ENCODE peak calls at places on chromosomes 5 and 9, in nine cellular contexts. Y, L, Z, M, D, X, R, V and W are unnamed samples.
A peak's percentile ranks its signal among the peaks of the same experiment; 100 is the strongest.

GRCh38 chr5:57725628-57726504 is 243.3 kb upstream of the ACTBL2 start:
- DNase-seq in Y (no peak), L (no peak), Z (no peak), M (no peak), D (no peak), X (no peak), R (peak; percentile 22), V (peak; percentile 23), W (no peak)

GRCh38 chr5:17365756-17366155 is 132.3 kb upstream of the TAF11L2 start:
- DNase-seq in Y (no peak), L (no peak), Z (no peak), M (no peak), D (peak; percentile 66), X (no peak), R (no peak), V (peak; percentile 48), W (no peak)

GRCh38 chr9:91833096-91833877 is 116.7 kb downstream of the ROR2 start:
- DNase-seq in Y (no peak), L (no peak), Z (no peak), M (no peak), D (no peak), X (no peak), R (no peak), V (no peak), W (no peak)

GRCh38 chr5:17219006-17219422 is 1.6 kb downstream of the BASP1 start:
- DNase-seq in Y (no peak), L (peak; percentile 63), Z (peak; percentile 48), M (no peak), D (no peak), X (no peak), R (no peak), V (peak; percentile 9), W (no peak)

GRCh38 chr5:119521232-119521631 is 68.9 kb downstream of the HSD17B4 start:
- DNase-seq in Y (no peak), L (no peak), Z (no peak), M (no peak), D (no peak), X (no peak), R (no peak), V (no peak), W (no peak)

GRCh38 chr9:111427186-111427585 is 57.0 kb downstream of the ECPAS start:
- DNase-seq in Y (peak; percentile 77), L (no peak), Z (peak; percentile 10), M (no peak), D (peak; percentile 59), X (no peak), R (peak; percentile 11), V (peak; percentile 32), W (no peak)

GRCh38 chr9:130352586-130353285 is 87.2 kb downstream of the HMCN2 start:
- DNase-seq in Y (no peak), L (no peak), Z (no peak), M (no peak), D (no peak), X (peak; percentile 38), R (no peak), V (no peak), W (no peak)

GRCh38 chr5:136275601-136276000 is 82.6 kb upstream of the SMIM32 start:
- DNase-seq in Y (no peak), L (no peak), Z (no peak), M (no peak), D (no peak), X (no peak), R (no peak), V (no peak), W (no peak)

GRCh38 chr9:89664896-89665329 is 60.1 kb downstream of the GADD45G start:
- DNase-seq in Y (no peak), L (peak; percentile 89), Z (no peak), M (peak; percentile 90), D (no peak), X (no peak), R (no peak), V (no peak), W (no peak)

GRCh38 chr5:544675-545330 is 20.6 kb upstream of the SLC9A3 start:
- DNase-seq in Y (no peak), L (peak; percentile 57), Z (no peak), M (no peak), D (no peak), X (no peak), R (no peak), V (no peak), W (no peak)

GRCh38 chr9:123942542-123942941 is 12.6 kb upstream of the DENND1A start:
- DNase-seq in Y (no peak), L (no peak), Z (no peak), M (no peak), D (no peak), X (no peak), R (no peak), V (no peak), W (no peak)

GRCh38 chr5:100758306-100758705 is 144.8 kb downstream of the ST8SIA4 start:
- DNase-seq in Y (no peak), L (no peak), Z (no peak), M (no peak), D (no peak), X (no peak), R (no peak), V (no peak), W (no peak)

GRCh38 chr5:36740259-36740898 is 134.0 kb downstream of the SLC1A3 start:
- DNase-seq in Y (no peak), L (no peak), Z (no peak), M (no peak), D (peak; percentile 53), X (no peak), R (no peak), V (no peak), W (no peak)

GRCh38 chr5:3006961-3007551 is 255.6 kb upstream of the IRX2 start:
- DNase-seq in Y (no peak), L (peak; percentile 30), Z (no peak), M (no peak), D (no peak), X (no peak), R (no peak), V (no peak), W (no peak)

GRCh38 chr9:113508111-113508749 is 44.7 kb downstream of the RGS3 start:
- DNase-seq in Y (peak; percentile 16), L (no peak), Z (no peak), M (no peak), D (no peak), X (no peak), R (peak; percentile 49), V (no peak), W (no peak)

GRCh38 chr5:150515446-150515845 is 7.5 kb downstream of the NDST1 start:
- DNase-seq in Y (peak; percentile 95), L (no peak), Z (no peak), M (no peak), D (peak; percentile 80), X (no peak), R (no peak), V (peak; percentile 74), W (no peak)

GRCh38 chr5:173627271-173627670 is 10.8 kb upstream of the BOD1 start:
- DNase-seq in Y (no peak), L (no peak), Z (no peak), M (no peak), D (no peak), X (no peak), R (no peak), V (no peak), W (no peak)

GRCh38 chr5:149605998-149606721 is 24.9 kb downstream of the ARHGEF37 start:
- DNase-seq in Y (peak; percentile 90), L (no peak), Z (peak; percentile 92), M (no peak), D (peak; percentile 83), X (peak; percentile 88), R (peak; percentile 27), V (peak; percentile 72), W (no peak)

GRCh38 chr9:127450170-127450830 is 906 bp downstream of the RPL12 start:
- DNase-seq in Y (no peak), L (no peak), Z (no peak), M (no peak), D (no peak), X (no peak), R (no peak), V (no peak), W (no peak)

GRCh38 chr5:172104021-172104420 is 84.0 kb downstream of the STK10 start:
- DNase-seq in Y (no peak), L (no peak), Z (no peak), M (no peak), D (no peak), X (peak; percentile 22), R (no peak), V (no peak), W (no peak)
- H3K4me3 ChIP-seq in Y (no peak overlapping the region), L (no peak overlapping the region), Z (no peak overlapping the region), M (no peak overlapping the region), D (no peak overlapping the region), X (no peak overlapping the region), R (no peak overlapping the region), V (no peak overlapping the region), W (no peak overlapping the region)

GRCh38 chr5:14082523-14082922 is 60.6 kb upstream of the TRIO start:
- DNase-seq in Y (no peak), L (no peak), Z (no peak), M (no peak), D (no peak), X (no peak), R (no peak), V (no peak), W (no peak)

GRCh38 chr5:14086261-14086660 is 56.9 kb upstream of the TRIO start:
- DNase-seq in Y (peak; percentile 65), L (no peak), Z (no peak), M (no peak), D (peak; percentile 44), X (no peak), R (no peak), V (no peak), W (no peak)

GRCh38 chr5:14081791-14082190 is 61.4 kb upstream of the TRIO start:
- DNase-seq in Y (peak; percentile 35), L (no peak), Z (no peak), M (no peak), D (peak; percentile 41), X (no peak), R (no peak), V (no peak), W (no peak)

GRCh38 chr5:14078716-14079115 is 64.4 kb upstream of the TRIO start:
- DNase-seq in Y (no peak), L (no peak), Z (no peak), M (no peak), D (no peak), X (no peak), R (no peak), V (no peak), W (no peak)

GRCh38 chr5:14082973-14083372 is 60.2 kb upstream of the TRIO start:
- DNase-seq in Y (no peak), L (no peak), Z (no peak), M (no peak), D (no peak), X (no peak), R (no peak), V (no peak), W (no peak)
- TF ChIP-seq CTCF in Y (no peak), L (no peak), Z (no peak), M (no peak), D (no peak), X (no peak), R (no peak), V (no peak), W (no peak)

GRCh38 chr5:157559301-157559700 is 16.3 kb downstream of the ADAM19 start:
- DNase-seq in Y (peak; percentile 89), L (no peak), Z (no peak), M (no peak), D (no peak), X (peak; percentile 51), R (peak; percentile 65), V (peak; percentile 57), W (peak; percentile 63)
- H3K4me3 ChIP-seq in Y (no peak overlapping the region), L (no peak overlapping the region), Z (no peak overlapping the region), M (no peak overlapping the region), D (no peak overlapping the region), X (no peak overlapping the region), R (no peak overlapping the region), V (no peak overlapping the region), W (no peak overlapping the region)

GRCh38 chr9:133939386-133939785 is 52.7 kb downstream of the VAV2 start:
- DNase-seq in Y (no peak), L (no peak), Z (no peak), M (no peak), D (no peak), X (no peak), R (no peak), V (no peak), W (no peak)
- TF ChIP-seq CTCF in Y (no peak), L (no peak), Z (no peak), M (no peak), D (no peak), X (no peak), R (no peak), V (no peak), W (no peak)